ENCODE peak calls at places on chromosome 15, in six cellular contexts. U, S, K, C, O and P are unnamed samples.

GRCh38 chr15:86444527-86444926 is 364.9 kb downstream of the AGBL1 start:
- DNase-seq in C (no peak), U (no peak), K (no peak), S (no peak), O (no peak), P (no peak)

GRCh38 chr15:84955089-84955848 is 26.4 kb upstream of the PDE8A start:
- DNase-seq in U (peak; percentile 27), S (peak; percentile 30), K (no peak), C (peak; percentile 3), O (peak; percentile 51), P (peak; percentile 61)

GRCh38 chr15:56249080-56249479 is 5.4 kb upstream of the RFX7 start:
- DNase-seq in C (peak; percentile 45), K (no peak), O (peak; percentile 47), S (no peak), U (no peak), P (no peak)

GRCh38 chr15:41939986-41940385 is 32.4 kb downstream of the EHD4 start:
- DNase-seq in S (no peak), K (no peak), U (no peak), C (no peak), O (no peak), P (no peak)

GRCh38 chr15:29942144-29942543 is 119.9 kb upstream of the TJP1 start:
- DNase-seq in O (no peak), C (no peak), K (no peak), U (no peak), S (no peak), P (no peak)

GRCh38 chr15:40930430-40931299 is 1.5 kb downstream of the DLL4 start:
- DNase-seq in O (peak; percentile 16), S (no peak), U (no peak), C (no peak), K (peak; percentile 82), P (peak; percentile 79)

GRCh38 chr15:32994810-32995424 is 199.6 kb downstream of the FMN1 start:
- DNase-seq in C (peak; percentile 42), O (peak; percentile 32), K (no peak), U (no peak), S (no peak), P (no peak)

GRCh38 chr15:52144656-52145055 is 32.1 kb upstream of the BCL2L10 start:
- DNase-seq in U (no peak), S (no peak), O (peak; percentile 73), K (no peak), C (no peak), P (no peak)

GRCh38 chr15:76206325-76206976 is 104.8 kb downstream of the ETFA start:
- DNase-seq in S (no peak), K (peak; percentile 81), O (peak; percentile 52), U (no peak), C (no peak), P (peak; percentile 87)

GRCh38 chr15:90203922-90204321 is 2.8 kb downstream of the SEMA4B start:
- DNase-seq in O (no peak), U (no peak), K (peak; percentile 43), S (no peak), C (no peak), P (peak; percentile 70)

GRCh38 chr15:86611392-86612040 is 531.8 kb downstream of the AGBL1 start:
- DNase-seq in U (no peak), S (no peak), K (no peak), C (peak; percentile 67), O (peak; percentile 72), P (no peak)